ENCODE peak calls at places on chromosomes 11 and 22, in ten cellular contexts. D, H, P, Z, R, S, O, T, U and Y are unnamed samples.
A peak's percentile ranks its signal among the peaks of the same experiment; 100 is the strongest.

GRCh38 chr11:116473236-116473769 is 299.5 kb downstream of the BUD13 start:
- DNase-seq in S (no peak), O (no peak), U (no peak), H (no peak), D (no peak), R (no peak), Z (no peak), T (no peak), P (no peak), Y (no peak)

GRCh38 chr22:47563406-47564157 is 801.1 kb downstream of the TBC1D22A start:
- DNase-seq in S (no peak), P (no peak), Z (no peak), O (no peak), T (no peak), U (no peak), D (no peak), R (peak; percentile 29), H (no peak), Y (no peak)

GRCh38 chr11:1350086-1350725 is 39.5 kb upstream of the BRSK2 start:
- DNase-seq in Z (no peak), R (no peak), P (no peak), T (no peak), H (no peak), U (no peak), O (peak; percentile 25), S (no peak), D (no peak), Y (no peak)

GRCh38 chr11:118263694-118264567 is at the start of gene MPZL2:
- DNase-seq in R (peak; percentile 46), S (no peak), H (no peak), P (no peak), U (peak; percentile 79), T (peak; percentile 14), Z (peak; percentile 76), D (no peak), O (no peak), Y (no peak)

GRCh38 chr22:40898850-40899357 is 37.0 kb upstream of the DNAJB7 start:
- DNase-seq in U (no peak), Z (no peak), H (peak; percentile 72), P (peak; percentile 67), S (peak; percentile 72), R (no peak), T (peak; percentile 12), O (peak; percentile 60), D (peak; percentile 73), Y (no peak)

GRCh38 chr11:12177739-12178338 is 67.4 kb downstream of the MICAL2 start:
- DNase-seq in R (no peak), H (peak; percentile 60), D (no peak), O (no peak), U (no peak), Z (no peak), S (peak; percentile 55), P (no peak), T (no peak), Y (no peak)

GRCh38 chr11:65452806-65453490 is 30.4 kb downstream of the NEAT1 start:
- DNase-seq in S (peak; percentile 93), P (peak; percentile 76), O (no peak), H (peak; percentile 95), D (no peak), U (no peak), T (no peak), R (no peak), Z (no peak), Y (no peak)

GRCh38 chr11:45078236-45079074 is 68.0 kb upstream of the PRDM11 start:
- DNase-seq in S (no peak), H (no peak), P (no peak), R (no peak), T (no peak), Z (no peak), O (no peak), U (no peak), D (no peak), Y (no peak)

GRCh38 chr11:2156416-2157182 is 4.4 kb downstream of the INS start:
- DNase-seq in D (peak; percentile 15), Z (peak; percentile 79), T (no peak), H (peak; percentile 67), U (peak; percentile 87), O (peak; percentile 88), P (peak; percentile 27), S (peak; percentile 58), R (peak; percentile 72), Y (no peak)

GRCh38 chr11:19913236-19913892 is 200.7 kb downstream of the NAV2 start:
- DNase-seq in H (no peak), R (no peak), D (no peak), P (no peak), S (no peak), O (no peak), Z (no peak), U (no peak), T (no peak), Y (no peak)

GRCh38 chr11:18471995-18472394 is 16.3 kb downstream of the LDHAL6A start:
- DNase-seq in P (no peak), T (no peak), D (no peak), U (no peak), S (no peak), O (peak; percentile 15), H (no peak), R (no peak), Z (no peak), Y (no peak)

GRCh38 chr11:128303383-128303782 is 284.0 kb downstream of the ETS1 start:
- DNase-seq in T (no peak), H (no peak), P (no peak), U (no peak), D (no peak), Z (no peak), R (no peak), O (no peak), S (no peak), Y (no peak)

GRCh38 chr11:35800970-35801953 is 138.7 kb downstream of the TRIM44 start:
- DNase-seq in O (peak; percentile 16), H (no peak), T (no peak), P (peak; percentile 2), R (no peak), Z (no peak), S (no peak), D (no peak), U (no peak), Y (no peak)

GRCh38 chr11:14642873-14643696 is 519 bp upstream of the PDE3B start:
- DNase-seq in U (no peak), D (no peak), S (no peak), R (peak; percentile 44), O (no peak), P (no peak), Z (no peak), H (no peak), T (no peak), Y (no peak)

GRCh38 chr22:39520874-39521857 is 804 bp downstream of the ATF4 start:
- DNase-seq in P (peak; percentile 53), T (peak; percentile 46), O (peak; percentile 86), R (peak; percentile 84), Z (peak; percentile 90), H (peak; percentile 85), U (peak; percentile 85), D (no peak), S (peak; percentile 81), Y (peak; percentile 70)

GRCh38 chr11:121443688-121444275 is 8.3 kb upstream of the SORL1 start:
- DNase-seq in S (no peak), T (no peak), Z (no peak), O (no peak), P (no peak), D (no peak), H (no peak), U (no peak), R (no peak), Y (no peak)

GRCh38 chr11:65663634-65664200 is 1.0 kb upstream of the RELA start:
- DNase-seq in D (peak; percentile 72), Z (peak; percentile 66), U (peak; percentile 32), P (no peak), O (peak; percentile 59), R (peak; percentile 67), S (peak; percentile 59), H (peak; percentile 66), T (peak; percentile 43), Y (no peak)

GRCh38 chr11:123616505-123617198 is 37.8 kb downstream of the SCN3B start:
- DNase-seq in S (peak; percentile 78), U (no peak), P (no peak), D (peak; percentile 25), T (no peak), H (peak; percentile 62), Z (no peak), R (no peak), O (no peak), Y (no peak)

GRCh38 chr11:70124321-70125061 is 46.4 kb downstream of the ANO1 start:
- DNase-seq in U (no peak), O (no peak), P (no peak), Z (no peak), H (no peak), S (no peak), D (no peak), T (no peak), R (no peak), Y (no peak)

GRCh38 chr22:42624551-42625106 is 9.9 kb upstream of the POLDIP3 start:
- DNase-seq in H (no peak), O (no peak), T (no peak), U (no peak), P (no peak), Z (no peak), D (no peak), R (no peak), S (no peak), Y (no peak)

GRCh38 chr11:106989056-106989455 is 29.2 kb downstream of the GUCY1A2 start:
- DNase-seq in H (peak; percentile 63), D (no peak), T (no peak), O (no peak), R (no peak), P (no peak), S (peak; percentile 47), Z (no peak), U (no peak), Y (no peak)

GRCh38 chr11:35114901-35115687 is 23.9 kb upstream of the CD44 start:
- DNase-seq in U (no peak), R (no peak), D (no peak), T (no peak), P (no peak), Z (no peak), H (no peak), S (no peak), O (no peak), Y (no peak)

GRCh38 chr11:910589-911030 is at the start of gene CHID1:
- DNase-seq in S (peak; percentile 73), D (peak; percentile 69), U (peak; percentile 94), H (peak; percentile 80), Z (peak; percentile 90), R (peak; percentile 89), T (peak; percentile 60), O (peak; percentile 100), P (peak; percentile 74), Y (peak; percentile 57)

GRCh38 chr11:63536669-63537292 is at the start of gene PLAAT4:
- DNase-seq in P (no peak), D (peak; percentile 86), T (peak; percentile 55), R (peak; percentile 58), S (peak; percentile 54), H (peak; percentile 63), Z (no peak), O (peak; percentile 63), U (peak; percentile 29), Y (no peak)